ENCODE peak calls at places on chromosomes 16 and 17, in nine cellular contexts. N is EL; G is foreskin fibroblast; T is effector memory CD4-positive, alpha-beta T cell; J is upper lobe of right lung; F is stimulated activated CD8-positive, alpha-beta memory T cell treated with anti-CD3 and anti-CD28 coated beads, Interleukin-7, amount 100 ng/mL, for 1 hour; I is thoracic aorta; C is AG04449; R is NCI-H1048. H is an unnamed sample.

GRCh38 chr17:32518856-32519768 is 32.3 kb downstream of the CDK5R1 start:
- DNase-seq in T (peak; percentile 27), N (peak; percentile 79), G (peak; percentile 55), R (peak; percentile 39), C (no peak), J (peak; percentile 72), I (no peak), F (peak; percentile 35), H (peak; percentile 77)

GRCh38 chr16:85309656-85310587 is 197.7 kb upstream of the CIBAR2 start:
- DNase-seq in J (peak; percentile 82), F (no peak), N (no peak), G (no peak), T (no peak), R (no peak), C (no peak), I (no peak), H (no peak)

GRCh38 chr16:49731911-49732310 is 124.0 kb downstream of the ZNF423 start:
- DNase-seq in R (no peak), J (no peak), F (no peak), C (no peak), T (no peak), I (no peak), G (no peak), N (no peak), H (no peak)

GRCh38 chr16:82137819-82138177 is 32.2 kb downstream of the MPHOSPH6 start:
- DNase-seq in N (no peak), G (no peak), J (no peak), R (no peak), C (no peak), T (no peak), F (no peak), I (no peak), H (no peak)

GRCh38 chr16:22424161-22424937 is 49.9 kb upstream of the CDR2 start:
- DNase-seq in J (no peak), F (no peak), R (no peak), C (no peak), T (no peak), N (peak; percentile 45), G (peak; percentile 71), I (peak; percentile 25), H (no peak)

GRCh38 chr16:85395207-85395912 is 217.8 kb upstream of the GSE1 start:
- DNase-seq in C (peak; percentile 95), R (no peak), N (peak; percentile 99), I (peak; percentile 85), G (peak; percentile 99), T (no peak), F (no peak), J (peak; percentile 78), H (peak; percentile 88)

GRCh38 chr17:42698736-42699414 is 16.5 kb downstream of the CNTNAP1 start:
- DNase-seq in N (peak; percentile 89), C (no peak), T (no peak), F (no peak), I (no peak), J (peak; percentile 57), G (peak; percentile 90), R (no peak), H (peak; percentile 66)

GRCh38 chr17:13601776-13602551 is at the start of gene HS3ST3A1:
- DNase-seq in G (peak; percentile 96), R (no peak), C (no peak), J (peak; percentile 66), T (no peak), F (no peak), I (no peak), N (peak; percentile 88), H (peak; percentile 75)

GRCh38 chr16:13883266-13883665 is 36.7 kb upstream of the ERCC4 start:
- DNase-seq in G (peak; percentile 3), C (no peak), T (no peak), N (no peak), R (no peak), F (no peak), J (no peak), I (no peak), H (no peak)

GRCh38 chr16:86630471-86630870 is 52.1 kb downstream of the FOXL1 start:
- DNase-seq in N (no peak), G (no peak), C (no peak), T (no peak), R (no peak), I (no peak), J (peak; percentile 40), F (no peak), H (no peak)

GRCh38 chr17:3683054-3683511 is 12.9 kb downstream of the P2RX5 start:
- DNase-seq in I (no peak), C (no peak), T (peak; percentile 41), G (peak; percentile 50), F (no peak), N (peak; percentile 47), R (no peak), J (no peak), H (no peak)